ENCODE peak calls at places on chromosome 18, in four cellular contexts. One of them, this sample, is unnamed.

GRCh38 chr18:4172491-4172890 is 282.6 kb downstream of the DLGAP1 start:
- DNase-seq in effector memory CD4-positive, alpha-beta T cell: no peak
- DNase-seq in vagina: no peak
- DNase-seq in fibroblast of mammary gland: no peak
- DNase-seq in this sample: no peak

GRCh38 chr18:70234667-70235459 is 29.4 kb upstream of the RTTN start:
- DNase-seq in effector memory CD4-positive, alpha-beta T cell: no peak
- DNase-seq in vagina: no peak
- DNase-seq in fibroblast of mammary gland: peak; percentile 14
- DNase-seq in this sample: no peak

GRCh38 chr18:3605562-3606443 is 155.8 kb downstream of the TGIF1 start:
- DNase-seq in effector memory CD4-positive, alpha-beta T cell: peak; percentile 17
- DNase-seq in vagina: no peak
- DNase-seq in fibroblast of mammary gland: peak; percentile 74
- DNase-seq in this sample: no peak

GRCh38 chr18:46152436-46152807 is 48.2 kb downstream of the HAUS1 start:
- DNase-seq in effector memory CD4-positive, alpha-beta T cell: no peak
- DNase-seq in vagina: no peak
- DNase-seq in fibroblast of mammary gland: peak; percentile 83
- DNase-seq in this sample: no peak

GRCh38 chr18:76955529-76956170 is 133.3 kb downstream of the ZNF236 start:
- DNase-seq in effector memory CD4-positive, alpha-beta T cell: no peak
- DNase-seq in vagina: no peak
- DNase-seq in fibroblast of mammary gland: no peak
- DNase-seq in this sample: peak; percentile 70

GRCh38 chr18:45061359-45061758 is 380.7 kb downstream of the SETBP1 start:
- DNase-seq in effector memory CD4-positive, alpha-beta T cell: no peak
- DNase-seq in vagina: no peak
- DNase-seq in fibroblast of mammary gland: no peak
- DNase-seq in this sample: no peak

GRCh38 chr18:77102246-77103040 is 30.1 kb downstream of the MBP start:
- DNase-seq in effector memory CD4-positive, alpha-beta T cell: no peak
- DNase-seq in vagina: no peak
- DNase-seq in fibroblast of mammary gland: peak; percentile 95
- DNase-seq in this sample: no peak

GRCh38 chr18:57231846-57232245 is 85.0 kb downstream of the BOD1L2 start:
- DNase-seq in effector memory CD4-positive, alpha-beta T cell: no peak
- DNase-seq in vagina: no peak
- DNase-seq in fibroblast of mammary gland: no peak
- DNase-seq in this sample: no peak

GRCh38 chr18:73646196-73646595 is 501.4 kb downstream of the FBXO15 start:
- DNase-seq in effector memory CD4-positive, alpha-beta T cell: no peak
- DNase-seq in vagina: no peak
- DNase-seq in fibroblast of mammary gland: peak; percentile 59
- DNase-seq in this sample: no peak

GRCh38 chr18:74731097-74731496 is 133.4 kb downstream of the ZNF407 start:
- DNase-seq in effector memory CD4-positive, alpha-beta T cell: no peak
- DNase-seq in vagina: no peak
- DNase-seq in fibroblast of mammary gland: peak; percentile 68
- DNase-seq in this sample: no peak

GRCh38 chr18:4987452-4988405 is 209.3 kb downstream of the AKAIN1 start:
- DNase-seq in effector memory CD4-positive, alpha-beta T cell: no peak
- DNase-seq in vagina: no peak
- DNase-seq in fibroblast of mammary gland: no peak
- DNase-seq in this sample: no peak

GRCh38 chr18:66872277-66872676 is 268.4 kb upstream of the CDH19 start:
- DNase-seq in effector memory CD4-positive, alpha-beta T cell: no peak
- DNase-seq in vagina: no peak
- DNase-seq in fibroblast of mammary gland: peak; percentile 1
- DNase-seq in this sample: no peak

GRCh38 chr18:5457467-5457957 is 86.3 kb downstream of the EPB41L3 start:
- DNase-seq in effector memory CD4-positive, alpha-beta T cell: no peak
- DNase-seq in vagina: no peak
- DNase-seq in fibroblast of mammary gland: no peak
- DNase-seq in this sample: no peak

GRCh38 chr18:59353079-59353680 is 5.9 kb downstream of the LMAN1 start:
- DNase-seq in effector memory CD4-positive, alpha-beta T cell: no peak
- DNase-seq in vagina: no peak
- DNase-seq in fibroblast of mammary gland: no peak
- DNase-seq in this sample: no peak

GRCh38 chr18:32299489-32299888 is 109.7 kb downstream of the MEP1B start:
- DNase-seq in effector memory CD4-positive, alpha-beta T cell: no peak
- DNase-seq in vagina: no peak
- DNase-seq in fibroblast of mammary gland: peak; percentile 33
- DNase-seq in this sample: no peak

GRCh38 chr18:74082476-74083070 is 65.1 kb downstream of the FBXO15 start:
- DNase-seq in effector memory CD4-positive, alpha-beta T cell: peak; percentile 6
- DNase-seq in vagina: no peak
- DNase-seq in fibroblast of mammary gland: peak; percentile 34
- DNase-seq in this sample: peak; percentile 66

GRCh38 chr18:5519448-5520362 is 24.1 kb downstream of the EPB41L3 start:
- DNase-seq in effector memory CD4-positive, alpha-beta T cell: no peak
- DNase-seq in vagina: no peak
- DNase-seq in fibroblast of mammary gland: peak; percentile 60
- DNase-seq in this sample: no peak

GRCh38 chr18:22260208-22260816 is 90.9 kb downstream of the GATA6 start:
- DNase-seq in effector memory CD4-positive, alpha-beta T cell: no peak
- DNase-seq in vagina: no peak
- DNase-seq in fibroblast of mammary gland: no peak
- DNase-seq in this sample: no peak

GRCh38 chr18:9215221-9215933 is 78.8 kb downstream of the ANKRD12 start:
- DNase-seq in effector memory CD4-positive, alpha-beta T cell: no peak
- DNase-seq in vagina: no peak
- DNase-seq in fibroblast of mammary gland: peak; percentile 27
- DNase-seq in this sample: no peak

GRCh38 chr18:70907673-70908072 is 618.8 kb downstream of the SOCS6 start:
- DNase-seq in effector memory CD4-positive, alpha-beta T cell: no peak
- DNase-seq in vagina: no peak
- DNase-seq in fibroblast of mammary gland: no peak
- DNase-seq in this sample: no peak

GRCh38 chr18:24470022-24470618 is 9.7 kb downstream of the HRH4 start:
- DNase-seq in effector memory CD4-positive, alpha-beta T cell: no peak
- DNase-seq in vagina: no peak
- DNase-seq in fibroblast of mammary gland: no peak
- DNase-seq in this sample: no peak

GRCh38 chr18:23504720-23505119 is 1.4 kb downstream of the RMC1 start:
- DNase-seq in effector memory CD4-positive, alpha-beta T cell: no peak
- DNase-seq in vagina: no peak
- DNase-seq in fibroblast of mammary gland: no peak
- DNase-seq in this sample: no peak

GRCh38 chr18:61001138-61001537 is 332.1 kb upstream of the CDH20 start:
- DNase-seq in effector memory CD4-positive, alpha-beta T cell: no peak
- DNase-seq in vagina: no peak
- DNase-seq in fibroblast of mammary gland: peak; percentile 51
- DNase-seq in this sample: no peak

GRCh38 chr18:32974421-32975165 is 201.8 kb upstream of the KLHL14 start:
- DNase-seq in effector memory CD4-positive, alpha-beta T cell: no peak
- DNase-seq in vagina: no peak
- DNase-seq in fibroblast of mammary gland: no peak
- DNase-seq in this sample: no peak

GRCh38 chr18:75137346-75137877 is 71.5 kb downstream of the PTGR3 start:
- DNase-seq in effector memory CD4-positive, alpha-beta T cell: no peak
- DNase-seq in vagina: no peak
- DNase-seq in fibroblast of mammary gland: no peak
- DNase-seq in this sample: no peak

GRCh38 chr18:62396381-62396780 is 71.3 kb downstream of the TNFRSF11A start:
- DNase-seq in effector memory CD4-positive, alpha-beta T cell: no peak
- DNase-seq in vagina: no peak
- DNase-seq in fibroblast of mammary gland: no peak
- DNase-seq in this sample: no peak

GRCh38 chr18:31611511-31611910 is 19.8 kb downstream of the TTR start:
- DNase-seq in effector memory CD4-positive, alpha-beta T cell: no peak
- DNase-seq in vagina: no peak
- DNase-seq in fibroblast of mammary gland: no peak
- DNase-seq in this sample: no peak

GRCh38 chr18:68489018-68489792 is 225.7 kb downstream of the TMX3 start:
- DNase-seq in effector memory CD4-positive, alpha-beta T cell: no peak
- DNase-seq in vagina: no peak
- DNase-seq in fibroblast of mammary gland: no peak
- DNase-seq in this sample: no peak

DNA sequence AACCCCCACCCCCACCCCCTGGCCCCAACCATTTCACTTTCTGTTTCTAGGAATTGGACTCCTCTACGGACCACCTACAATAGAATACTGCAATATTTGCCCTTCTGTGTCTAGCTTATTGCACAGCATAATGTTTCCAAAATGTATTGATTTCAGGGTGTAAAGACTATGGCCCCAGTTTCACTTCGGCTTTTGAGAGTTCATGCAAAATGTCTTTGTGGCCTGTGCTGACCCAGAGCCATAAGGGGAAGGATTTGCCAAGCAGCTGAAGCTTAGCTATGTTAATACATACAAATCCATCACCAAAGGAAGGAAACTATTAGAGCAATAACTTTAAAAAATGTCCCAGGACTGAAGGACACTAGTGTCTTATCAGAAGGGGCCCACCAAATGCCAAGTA is 11.2 kb upstream of the ATP9B start:
- DNase-seq in effector memory CD4-positive, alpha-beta T cell: no peak
- DNase-seq in vagina: no peak
- DNase-seq in fibroblast of mammary gland: no peak
- DNase-seq in this sample: no peak
- H3K4me3 ChIP-seq in effector memory CD4-positive, alpha-beta T cell: no peak overlapping the region
- H3K4me3 ChIP-seq in vagina: no peak overlapping the region
- H3K4me3 ChIP-seq in fibroblast of mammary gland: no peak overlapping the region
- H3K4me3 ChIP-seq in this sample: no peak overlapping the region

GRCh38 chr18:10456718-10457499 is 2.5 kb downstream of the APCDD1 start:
- DNase-seq in effector memory CD4-positive, alpha-beta T cell: no peak
- DNase-seq in vagina: no peak
- DNase-seq in fibroblast of mammary gland: no peak
- DNase-seq in this sample: no peak
- H3K4me3 ChIP-seq in effector memory CD4-positive, alpha-beta T cell: no peak overlapping the region
- H3K4me3 ChIP-seq in vagina: peak overlapping the region; percentile 3
- H3K4me3 ChIP-seq in fibroblast of mammary gland: no peak overlapping the region
- H3K4me3 ChIP-seq in this sample: peak overlapping the region; percentile 74

GRCh38 chr18:55509631-55510372 is 78.2 kb downstream of the TCF4 start:
- DNase-seq in effector memory CD4-positive, alpha-beta T cell: no peak
- DNase-seq in vagina: no peak
- DNase-seq in fibroblast of mammary gland: peak; percentile 94
- DNase-seq in this sample: no peak
- H3K4me3 ChIP-seq in effector memory CD4-positive, alpha-beta T cell: no peak overlapping the region
- H3K4me3 ChIP-seq in vagina: peak overlapping the region; percentile 17
- H3K4me3 ChIP-seq in fibroblast of mammary gland: peak overlapping the region; percentile 16
- H3K4me3 ChIP-seq in this sample: no peak overlapping the region

GRCh38 chr18:48943333-48943732 is 7.4 kb downstream of the SMAD7 start:
- DNase-seq in effector memory CD4-positive, alpha-beta T cell: no peak
- DNase-seq in vagina: no peak
- DNase-seq in fibroblast of mammary gland: no peak
- DNase-seq in this sample: no peak

GRCh38 chr18:48945953-48946217 is 4.9 kb downstream of the SMAD7 start:
- DNase-seq in effector memory CD4-positive, alpha-beta T cell: no peak
- DNase-seq in vagina: no peak
- DNase-seq in fibroblast of mammary gland: no peak
- DNase-seq in this sample: no peak

GRCh38 chr18:48946329-48946835 is 4.4 kb downstream of the SMAD7 start:
- DNase-seq in effector memory CD4-positive, alpha-beta T cell: no peak
- DNase-seq in vagina: no peak
- DNase-seq in fibroblast of mammary gland: peak; percentile 69
- DNase-seq in this sample: peak; percentile 17

GRCh38 chr18:48943736-48944527 is 6.8 kb downstream of the SMAD7 start:
- DNase-seq in effector memory CD4-positive, alpha-beta T cell: no peak
- DNase-seq in vagina: no peak
- DNase-seq in fibroblast of mammary gland: no peak
- DNase-seq in this sample: peak; percentile 26

GRCh38 chr18:48944634-48945033 is 6.1 kb downstream of the SMAD7 start:
- DNase-seq in effector memory CD4-positive, alpha-beta T cell: no peak
- DNase-seq in vagina: no peak
- DNase-seq in fibroblast of mammary gland: no peak
- DNase-seq in this sample: no peak
- H3K4me3 ChIP-seq in effector memory CD4-positive, alpha-beta T cell: peak overlapping the region; percentile 8
- H3K4me3 ChIP-seq in vagina: peak overlapping the region; percentile 11
- H3K4me3 ChIP-seq in fibroblast of mammary gland: no peak overlapping the region
- H3K4me3 ChIP-seq in this sample: no peak overlapping the region

DNA sequence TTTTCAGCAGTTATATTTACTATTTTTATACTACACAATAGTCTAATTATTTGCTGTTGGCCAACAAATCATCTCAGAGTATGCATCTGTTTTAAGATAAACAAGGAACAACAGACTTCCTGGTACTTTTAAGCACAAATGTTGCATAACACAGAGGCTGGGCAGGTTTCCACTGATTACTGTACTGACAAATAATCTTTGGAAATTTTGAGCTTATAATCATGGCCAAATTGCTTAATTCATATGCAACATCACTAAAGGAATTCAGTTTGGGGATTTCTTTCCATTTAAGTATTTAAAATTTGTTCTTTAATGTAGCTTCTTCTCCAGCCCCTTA is 737.3 kb upstream of the SALL3 start:
- DNase-seq in effector memory CD4-positive, alpha-beta T cell: no peak
- DNase-seq in vagina: no peak
- DNase-seq in fibroblast of mammary gland: no peak
- DNase-seq in this sample: peak; percentile 11
- H3K4me3 ChIP-seq in effector memory CD4-positive, alpha-beta T cell: no peak overlapping the region
- H3K4me3 ChIP-seq in vagina: no peak overlapping the region
- H3K4me3 ChIP-seq in fibroblast of mammary gland: no peak overlapping the region
- H3K4me3 ChIP-seq in this sample: no peak overlapping the region